ENCODE peak calls at places on chromosomes 3 and 15, in four cellular contexts. One of them, this sample, is unnamed. For H3K4me1, the result is how much of the 10 kb centered on the place peaks cover.

GRCh38 chr3:59502806-59503205 is 453.0 kb upstream of the CFAP20DC start:
- DNase-seq in transverse colon: no peak
- DNase-seq in ovary: no peak
- DNase-seq in left lung: no peak
- DNase-seq in this sample: no peak

GRCh38 chr3:195690951-195691350 is 29.8 kb upstream of the MUC20 start:
- DNase-seq in transverse colon: no peak
- DNase-seq in ovary: no peak
- DNase-seq in left lung: no peak
- DNase-seq in this sample: no peak

GRCh38 chr3:52827866-52828376 is 2.6 kb downstream of the ITIH4 start:
- DNase-seq in transverse colon: no peak
- DNase-seq in ovary: no peak
- DNase-seq in left lung: no peak
- DNase-seq in this sample: no peak

GRCh38 chr15:42405876-42406482 is 46.7 kb downstream of the CAPN3 start:
- DNase-seq in transverse colon: no peak
- DNase-seq in ovary: no peak
- DNase-seq in left lung: no peak
- DNase-seq in this sample: no peak

GRCh38 chr15:79455943-79456342 is 23.8 kb downstream of the MINAR1 start:
- DNase-seq in transverse colon: no peak
- DNase-seq in ovary: no peak
- DNase-seq in left lung: no peak
- DNase-seq in this sample: no peak

GRCh38 chr3:179713643-179714090 is 60.8 kb downstream of the USP13 start:
- DNase-seq in transverse colon: no peak
- DNase-seq in ovary: no peak
- DNase-seq in left lung: no peak
- DNase-seq in this sample: no peak

GRCh38 chr3:63343674-63344073 is 65.6 kb downstream of the SYNPR start:
- DNase-seq in transverse colon: peak
- DNase-seq in ovary: peak
- DNase-seq in left lung: peak
- DNase-seq in this sample: peak

GRCh38 chr15:27527490-27528067 is 556.6 kb downstream of the GABRG3 start:
- DNase-seq in transverse colon: no peak
- DNase-seq in ovary: no peak
- DNase-seq in left lung: no peak
- DNase-seq in this sample: no peak

GRCh38 chr3:55658297-55659022 is 171.4 kb upstream of the WNT5A start:
- DNase-seq in transverse colon: no peak
- DNase-seq in ovary: no peak
- DNase-seq in left lung: no peak
- DNase-seq in this sample: no peak

GRCh38 chr15:75647370-75648155 is at the start of gene SNX33:
- DNase-seq in transverse colon: peak
- DNase-seq in ovary: peak
- DNase-seq in left lung: peak
- DNase-seq in this sample: peak

GRCh38 chr15:99315636-99316035 is 64.4 kb downstream of the LRRC28 start:
- DNase-seq in transverse colon: no peak
- DNase-seq in ovary: no peak
- DNase-seq in left lung: no peak
- DNase-seq in this sample: no peak

GRCh38 chr3:64099316-64099715 is 76.0 kb upstream of the PSMD6 start:
- DNase-seq in transverse colon: no peak
- DNase-seq in ovary: no peak
- DNase-seq in left lung: no peak
- DNase-seq in this sample: no peak

GRCh38 chr15:66907826-66908502 is 157.4 kb upstream of the SMAD3 start:
- DNase-seq in transverse colon: peak
- DNase-seq in ovary: no peak
- DNase-seq in left lung: peak
- DNase-seq in this sample: no peak

GRCh38 chr3:13353936-13354542 is 66.1 kb downstream of the NUP210 start:
- DNase-seq in transverse colon: no peak
- DNase-seq in ovary: no peak
- DNase-seq in left lung: no peak
- DNase-seq in this sample: peak

GRCh38 chr15:83283813-83284562 is 476 bp downstream of the BNC1 start:
- DNase-seq in transverse colon: no peak
- DNase-seq in ovary: no peak
- DNase-seq in left lung: no peak
- DNase-seq in this sample: peak

GRCh38 chr15:95365615-95366107 is 964.8 kb upstream of the NR2F2 start:
- DNase-seq in transverse colon: no peak
- DNase-seq in ovary: peak
- DNase-seq in left lung: no peak
- DNase-seq in this sample: no peak

GRCh38 chr3:108985844-108986243 is 32.2 kb upstream of the GUCA1C start:
- DNase-seq in transverse colon: no peak
- DNase-seq in ovary: no peak
- DNase-seq in left lung: no peak
- DNase-seq in this sample: no peak

GRCh38 chr15:75966073-75966472 is 46.2 kb downstream of the NRG4 start:
- DNase-seq in transverse colon: no peak
- DNase-seq in ovary: no peak
- DNase-seq in left lung: no peak
- DNase-seq in this sample: peak

GRCh38 chr15:70672081-70672480 is 91.3 kb downstream of the UACA start:
- DNase-seq in transverse colon: no peak
- DNase-seq in ovary: no peak
- DNase-seq in left lung: no peak
- DNase-seq in this sample: no peak

GRCh38 chr3:158395421-158395820 is 175.6 kb upstream of the MLF1 start:
- DNase-seq in transverse colon: no peak
- DNase-seq in ovary: no peak
- DNase-seq in left lung: no peak
- DNase-seq in this sample: peak

GRCh38 chr3:24254649-24255048 is 240.0 kb downstream of the THRB start:
- DNase-seq in transverse colon: no peak
- DNase-seq in ovary: no peak
- DNase-seq in left lung: no peak
- DNase-seq in this sample: peak

GRCh38 chr3:150410311-150411105 is 2.4 kb downstream of the TSC22D2 start:
- DNase-seq in transverse colon: peak
- DNase-seq in ovary: peak
- DNase-seq in left lung: peak
- DNase-seq in this sample: peak

GRCh38 chr3:58042947-58043707 is 34.9 kb downstream of the FLNB start:
- DNase-seq in transverse colon: no peak
- DNase-seq in ovary: no peak
- DNase-seq in left lung: no peak
- DNase-seq in this sample: no peak

GRCh38 chr3:58041826-58042324 is 33.7 kb downstream of the FLNB start:
- DNase-seq in transverse colon: no peak
- DNase-seq in ovary: no peak
- DNase-seq in left lung: no peak
- DNase-seq in this sample: peak

GRCh38 chr3:58044656-58045055 is 36.4 kb downstream of the FLNB start:
- DNase-seq in transverse colon: no peak
- DNase-seq in ovary: no peak
- DNase-seq in left lung: no peak
- DNase-seq in this sample: peak

GRCh38 chr3:58045084-58045483 is 36.9 kb downstream of the FLNB start:
- DNase-seq in transverse colon: no peak
- DNase-seq in ovary: no peak
- DNase-seq in left lung: no peak
- DNase-seq in this sample: no peak

GRCh38 chr3:58043933-58044332 is 35.7 kb downstream of the FLNB start:
- DNase-seq in transverse colon: no peak
- DNase-seq in ovary: no peak
- DNase-seq in left lung: no peak
- DNase-seq in this sample: no peak
- H3K4me1 ChIP-seq in transverse colon: half or more
- H3K4me1 ChIP-seq in ovary: under half
- H3K4me1 ChIP-seq in left lung: under half
- H3K4me1 ChIP-seq in this sample: under half

GRCh38 chr15:45378913-45379262 is 544 bp upstream of the GATM start:
- DNase-seq in transverse colon: no peak
- DNase-seq in ovary: peak
- DNase-seq in left lung: no peak
- DNase-seq in this sample: peak
- H3K27ac ChIP-seq in transverse colon: peak
- H3K27ac ChIP-seq in ovary: peak
- H3K27ac ChIP-seq in left lung: no peak
- H3K27ac ChIP-seq in this sample: no peak

GRCh38 chr3:138348107-138348949 is at the start of gene MRAS:
- DNase-seq in transverse colon: peak
- DNase-seq in ovary: peak
- DNase-seq in left lung: peak
- DNase-seq in this sample: peak
- TF ChIP-seq CTCF in transverse colon: no peak
- TF ChIP-seq CTCF in ovary: peak
- TF ChIP-seq CTCF in left lung: peak
- TF ChIP-seq CTCF in this sample: peak

GRCh38 chr3:188227442-188227841 is 73.5 kb downstream of the LPP start:
- DNase-seq in transverse colon: no peak
- DNase-seq in ovary: no peak
- DNase-seq in left lung: no peak
- DNase-seq in this sample: no peak
- H3K4me1 ChIP-seq in transverse colon: half or more
- H3K4me1 ChIP-seq in ovary: under half
- H3K4me1 ChIP-seq in left lung: under half
- H3K4me1 ChIP-seq in this sample: under half

DNA sequence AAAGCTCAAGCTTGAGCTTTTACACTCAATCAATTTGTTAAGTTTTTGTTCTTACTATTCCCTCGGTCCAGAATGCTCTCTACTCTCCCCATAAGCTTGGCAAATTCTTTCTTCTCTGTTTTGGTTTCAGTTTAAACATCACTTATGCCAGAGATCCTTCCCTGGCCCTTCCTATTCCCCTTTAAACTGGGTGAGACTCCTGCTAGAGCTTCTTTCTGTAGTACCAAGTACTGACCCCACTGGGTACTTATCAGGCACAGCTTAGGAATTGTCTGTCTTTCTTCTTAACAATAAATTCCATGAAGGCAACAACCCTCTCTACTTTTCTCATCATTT is 76.7 kb upstream of the PHLDB2 start:
- DNase-seq in transverse colon: no peak
- DNase-seq in ovary: no peak
- DNase-seq in left lung: no peak
- DNase-seq in this sample: no peak
- H3K27ac ChIP-seq in transverse colon: peak
- H3K27ac ChIP-seq in ovary: no peak
- H3K27ac ChIP-seq in left lung: no peak
- H3K27ac ChIP-seq in this sample: no peak

DNA sequence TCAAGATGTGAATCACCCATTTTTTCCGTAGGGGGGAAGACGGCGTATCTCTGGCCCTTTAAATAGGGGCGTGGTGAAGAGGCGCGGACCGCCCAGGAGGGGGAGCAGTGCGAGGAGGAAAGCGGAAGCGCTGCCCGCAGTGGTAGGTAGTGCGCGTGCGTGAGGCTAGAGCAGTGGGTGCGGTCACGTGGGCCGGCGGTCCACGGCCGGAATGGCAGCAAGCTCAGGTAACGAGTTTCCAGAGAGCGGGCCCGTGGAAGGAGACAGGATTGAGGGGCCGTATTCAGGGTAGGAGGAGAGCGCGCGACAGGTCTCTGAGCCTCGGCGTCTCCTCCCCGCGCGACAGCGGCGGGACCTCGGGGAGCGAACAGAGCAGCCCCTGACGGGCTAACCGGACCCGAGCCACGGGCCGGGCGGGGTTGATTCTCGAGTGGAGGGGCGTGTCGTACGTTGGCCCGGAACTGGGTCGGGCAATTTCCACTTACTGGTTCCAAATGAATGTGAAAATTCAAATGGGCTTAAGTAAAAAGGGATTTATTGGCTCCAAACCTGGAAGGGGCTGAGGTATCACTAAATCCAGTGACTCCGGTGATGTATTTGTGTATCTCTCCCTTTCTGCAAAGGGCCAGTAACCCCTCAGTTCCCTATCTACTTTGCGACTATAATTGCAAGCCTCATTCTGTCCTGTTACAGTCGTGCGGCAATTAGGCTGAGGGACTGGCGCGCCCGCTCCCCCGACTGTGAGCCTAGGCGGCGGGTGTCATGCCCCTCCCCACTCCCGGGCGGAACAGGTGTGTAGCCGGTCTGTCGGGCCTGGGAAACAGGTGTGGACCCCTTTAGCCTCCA is at the start of gene VPS8:
- DNase-seq in transverse colon: peak
- DNase-seq in ovary: peak
- DNase-seq in left lung: peak
- DNase-seq in this sample: peak
- TF ChIP-seq CTCF in transverse colon: peak
- TF ChIP-seq CTCF in ovary: peak
- TF ChIP-seq CTCF in left lung: peak
- TF ChIP-seq CTCF in this sample: peak

GRCh38 chr3:149367021-149367840 is 10.2 kb downstream of the TM4SF1 start:
- DNase-seq in transverse colon: peak
- DNase-seq in ovary: no peak
- DNase-seq in left lung: no peak
- DNase-seq in this sample: no peak

GRCh38 chr3:149368850-149369497 is 8.5 kb downstream of the TM4SF1 start:
- DNase-seq in transverse colon: no peak
- DNase-seq in ovary: no peak
- DNase-seq in left lung: no peak
- DNase-seq in this sample: no peak

GRCh38 chr3:149369991-149370866 is 7.2 kb downstream of the TM4SF1 start:
- DNase-seq in transverse colon: no peak
- DNase-seq in ovary: no peak
- DNase-seq in left lung: no peak
- DNase-seq in this sample: peak

GRCh38 chr3:149366031-149366430 is 11.4 kb downstream of the TM4SF1 start:
- DNase-seq in transverse colon: no peak
- DNase-seq in ovary: no peak
- DNase-seq in left lung: no peak
- DNase-seq in this sample: no peak

GRCh38 chr3:149368201-149368849 is 9.1 kb downstream of the TM4SF1 start:
- DNase-seq in transverse colon: no peak
- DNase-seq in ovary: no peak
- DNase-seq in left lung: no peak
- DNase-seq in this sample: no peak
- H3K4me1 ChIP-seq in transverse colon: half or more
- H3K4me1 ChIP-seq in ovary: under half
- H3K4me1 ChIP-seq in left lung: under half
- H3K4me1 ChIP-seq in this sample: under half

DNA sequence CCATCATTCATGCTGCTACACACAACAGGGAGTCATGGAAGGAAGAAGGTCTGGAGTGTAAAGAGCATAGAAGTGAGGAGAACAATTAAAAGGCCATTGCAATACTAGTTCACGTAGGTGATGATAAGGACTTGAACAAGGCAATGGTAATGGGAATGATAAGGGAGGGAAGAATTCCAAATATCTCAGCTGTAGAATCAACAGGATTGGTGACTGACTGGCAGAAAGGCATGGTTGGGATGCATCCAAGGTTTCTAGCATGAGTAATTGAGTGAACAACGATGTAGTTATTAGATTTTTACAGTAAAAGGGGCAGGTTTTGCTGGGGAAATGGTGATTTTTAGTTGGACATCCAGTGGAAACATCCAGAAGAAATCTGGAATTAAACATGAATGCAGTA is 2.4 kb upstream of the SEC62 start:
- DNase-seq in transverse colon: no peak
- DNase-seq in ovary: no peak
- DNase-seq in left lung: no peak
- DNase-seq in this sample: no peak
- H3K27ac ChIP-seq in transverse colon: no peak
- H3K27ac ChIP-seq in ovary: no peak
- H3K27ac ChIP-seq in left lung: no peak
- H3K27ac ChIP-seq in this sample: no peak

This sample was measured in cardiac muscle cell.